ENCODE peak calls at places on chromosome 13, in nine cellular contexts. One of them, this sample, is unnamed.

GRCh38 chr13:66896933-66897332 is 333.2 kb downstream of the PCDH9 start:
- DNase-seq in EL: no peak
- DNase-seq in tibial artery: no peak
- DNase-seq in CD8-positive, alpha-beta memory T cell: no peak
- DNase-seq in DMS153: no peak
- DNase-seq in psoas muscle: no peak
- DNase-seq in stimulated activated CD8-positive, alpha-beta memory T cell treated with anti-CD3 and anti-CD28 coated beads, Interleukin-15, amount 100 ng/mL, for 1 hour: no peak
- DNase-seq in IMR-90: peak; percentile 45
- DNase-seq in substantia nigra: no peak
- DNase-seq in this sample: no peak

GRCh38 chr13:75437582-75438318 is 44.2 kb downstream of the TBC1D4 start:
- DNase-seq in EL: peak; percentile 19
- DNase-seq in tibial artery: no peak
- DNase-seq in CD8-positive, alpha-beta memory T cell: no peak
- DNase-seq in DMS153: no peak
- DNase-seq in psoas muscle: no peak
- DNase-seq in stimulated activated CD8-positive, alpha-beta memory T cell treated with anti-CD3 and anti-CD28 coated beads, Interleukin-15, amount 100 ng/mL, for 1 hour: no peak
- DNase-seq in IMR-90: peak; percentile 35
- DNase-seq in substantia nigra: no peak
- DNase-seq in this sample: no peak

GRCh38 chr13:76048126-76048525 is 412.0 kb downstream of the LMO7 start:
- DNase-seq in EL: no peak
- DNase-seq in tibial artery: no peak
- DNase-seq in CD8-positive, alpha-beta memory T cell: no peak
- DNase-seq in DMS153: no peak
- DNase-seq in psoas muscle: no peak
- DNase-seq in stimulated activated CD8-positive, alpha-beta memory T cell treated with anti-CD3 and anti-CD28 coated beads, Interleukin-15, amount 100 ng/mL, for 1 hour: no peak
- DNase-seq in IMR-90: no peak
- DNase-seq in substantia nigra: no peak
- DNase-seq in this sample: no peak

GRCh38 chr13:48682452-48682851 is 28.7 kb downstream of the CYSLTR2 start:
- DNase-seq in EL: no peak
- DNase-seq in tibial artery: no peak
- DNase-seq in CD8-positive, alpha-beta memory T cell: no peak
- DNase-seq in DMS153: no peak
- DNase-seq in psoas muscle: no peak
- DNase-seq in stimulated activated CD8-positive, alpha-beta memory T cell treated with anti-CD3 and anti-CD28 coated beads, Interleukin-15, amount 100 ng/mL, for 1 hour: no peak
- DNase-seq in IMR-90: no peak
- DNase-seq in substantia nigra: no peak
- DNase-seq in this sample: no peak

GRCh38 chr13:79862515-79862914 is 381.6 kb downstream of the NDFIP2 start:
- DNase-seq in EL: no peak
- DNase-seq in tibial artery: no peak
- DNase-seq in CD8-positive, alpha-beta memory T cell: no peak
- DNase-seq in DMS153: no peak
- DNase-seq in psoas muscle: no peak
- DNase-seq in stimulated activated CD8-positive, alpha-beta memory T cell treated with anti-CD3 and anti-CD28 coated beads, Interleukin-15, amount 100 ng/mL, for 1 hour: no peak
- DNase-seq in IMR-90: no peak
- DNase-seq in substantia nigra: no peak
- DNase-seq in this sample: no peak

GRCh38 chr13:46577656-46578589 is 25.0 kb downstream of the LRCH1 start:
- DNase-seq in EL: peak; percentile 18
- DNase-seq in tibial artery: no peak
- DNase-seq in CD8-positive, alpha-beta memory T cell: no peak
- DNase-seq in DMS153: peak; percentile 11
- DNase-seq in psoas muscle: no peak
- DNase-seq in stimulated activated CD8-positive, alpha-beta memory T cell treated with anti-CD3 and anti-CD28 coated beads, Interleukin-15, amount 100 ng/mL, for 1 hour: no peak
- DNase-seq in IMR-90: peak; percentile 33
- DNase-seq in substantia nigra: no peak
- DNase-seq in this sample: no peak

GRCh38 chr13:85616275-85616674 is 182.9 kb downstream of the SLITRK6 start:
- DNase-seq in EL: no peak
- DNase-seq in tibial artery: no peak
- DNase-seq in CD8-positive, alpha-beta memory T cell: no peak
- DNase-seq in DMS153: no peak
- DNase-seq in psoas muscle: no peak
- DNase-seq in stimulated activated CD8-positive, alpha-beta memory T cell treated with anti-CD3 and anti-CD28 coated beads, Interleukin-15, amount 100 ng/mL, for 1 hour: no peak
- DNase-seq in IMR-90: peak; percentile 57
- DNase-seq in substantia nigra: no peak
- DNase-seq in this sample: no peak

GRCh38 chr13:111251646-111252448 is 68.6 kb upstream of the TEX29 start:
- DNase-seq in EL: peak; percentile 17
- DNase-seq in tibial artery: no peak
- DNase-seq in CD8-positive, alpha-beta memory T cell: no peak
- DNase-seq in DMS153: no peak
- DNase-seq in psoas muscle: no peak
- DNase-seq in stimulated activated CD8-positive, alpha-beta memory T cell treated with anti-CD3 and anti-CD28 coated beads, Interleukin-15, amount 100 ng/mL, for 1 hour: no peak
- DNase-seq in IMR-90: no peak
- DNase-seq in substantia nigra: no peak
- DNase-seq in this sample: no peak

GRCh38 chr13:105703843-105704242 is 831.6 kb downstream of the EFNB2 start:
- DNase-seq in EL: no peak
- DNase-seq in tibial artery: no peak
- DNase-seq in CD8-positive, alpha-beta memory T cell: no peak
- DNase-seq in DMS153: no peak
- DNase-seq in psoas muscle: no peak
- DNase-seq in stimulated activated CD8-positive, alpha-beta memory T cell treated with anti-CD3 and anti-CD28 coated beads, Interleukin-15, amount 100 ng/mL, for 1 hour: no peak
- DNase-seq in IMR-90: no peak
- DNase-seq in substantia nigra: no peak
- DNase-seq in this sample: no peak

GRCh38 chr13:26377038-26377437 is 123.1 kb downstream of the CDK8 start:
- DNase-seq in EL: peak; percentile 36
- DNase-seq in tibial artery: no peak
- DNase-seq in CD8-positive, alpha-beta memory T cell: no peak
- DNase-seq in DMS153: no peak
- DNase-seq in psoas muscle: peak; percentile 17
- DNase-seq in stimulated activated CD8-positive, alpha-beta memory T cell treated with anti-CD3 and anti-CD28 coated beads, Interleukin-15, amount 100 ng/mL, for 1 hour: no peak
- DNase-seq in IMR-90: peak; percentile 3
- DNase-seq in substantia nigra: no peak
- DNase-seq in this sample: peak; percentile 22

GRCh38 chr13:59730026-59730425 is 433.7 kb downstream of the DIAPH3 start:
- DNase-seq in EL: no peak
- DNase-seq in tibial artery: no peak
- DNase-seq in CD8-positive, alpha-beta memory T cell: no peak
- DNase-seq in DMS153: no peak
- DNase-seq in psoas muscle: no peak
- DNase-seq in stimulated activated CD8-positive, alpha-beta memory T cell treated with anti-CD3 and anti-CD28 coated beads, Interleukin-15, amount 100 ng/mL, for 1 hour: no peak
- DNase-seq in IMR-90: no peak
- DNase-seq in substantia nigra: no peak
- DNase-seq in this sample: no peak

GRCh38 chr13:39963612-39964011 is 308.1 kb downstream of the COG6 start:
- DNase-seq in EL: no peak
- DNase-seq in tibial artery: no peak
- DNase-seq in CD8-positive, alpha-beta memory T cell: no peak
- DNase-seq in DMS153: no peak
- DNase-seq in psoas muscle: no peak
- DNase-seq in stimulated activated CD8-positive, alpha-beta memory T cell treated with anti-CD3 and anti-CD28 coated beads, Interleukin-15, amount 100 ng/mL, for 1 hour: no peak
- DNase-seq in IMR-90: no peak
- DNase-seq in substantia nigra: no peak
- DNase-seq in this sample: no peak

GRCh38 chr13:112958127-112958989 is 10.7 kb upstream of the MCF2L start:
- DNase-seq in EL: no peak
- DNase-seq in tibial artery: no peak
- DNase-seq in CD8-positive, alpha-beta memory T cell: no peak
- DNase-seq in DMS153: no peak
- DNase-seq in psoas muscle: no peak
- DNase-seq in stimulated activated CD8-positive, alpha-beta memory T cell treated with anti-CD3 and anti-CD28 coated beads, Interleukin-15, amount 100 ng/mL, for 1 hour: no peak
- DNase-seq in IMR-90: no peak
- DNase-seq in substantia nigra: no peak
- DNase-seq in this sample: no peak

GRCh38 chr13:40618581-40619478 is 47.6 kb downstream of the FOXO1 start:
- DNase-seq in EL: no peak
- DNase-seq in tibial artery: no peak
- DNase-seq in CD8-positive, alpha-beta memory T cell: no peak
- DNase-seq in DMS153: no peak
- DNase-seq in psoas muscle: no peak
- DNase-seq in stimulated activated CD8-positive, alpha-beta memory T cell treated with anti-CD3 and anti-CD28 coated beads, Interleukin-15, amount 100 ng/mL, for 1 hour: no peak
- DNase-seq in IMR-90: no peak
- DNase-seq in substantia nigra: no peak
- DNase-seq in this sample: no peak

GRCh38 chr13:87124785-87125074 is 546.4 kb upstream of the SLITRK5 start:
- DNase-seq in EL: no peak
- DNase-seq in tibial artery: no peak
- DNase-seq in CD8-positive, alpha-beta memory T cell: no peak
- DNase-seq in DMS153: no peak
- DNase-seq in psoas muscle: no peak
- DNase-seq in stimulated activated CD8-positive, alpha-beta memory T cell treated with anti-CD3 and anti-CD28 coated beads, Interleukin-15, amount 100 ng/mL, for 1 hour: no peak
- DNase-seq in IMR-90: no peak
- DNase-seq in substantia nigra: no peak
- DNase-seq in this sample: no peak

GRCh38 chr13:111976474-111977183 is 90.3 kb upstream of the SOX1 start:
- DNase-seq in EL: no peak
- DNase-seq in tibial artery: no peak
- DNase-seq in CD8-positive, alpha-beta memory T cell: no peak
- DNase-seq in DMS153: no peak
- DNase-seq in psoas muscle: no peak
- DNase-seq in stimulated activated CD8-positive, alpha-beta memory T cell treated with anti-CD3 and anti-CD28 coated beads, Interleukin-15, amount 100 ng/mL, for 1 hour: no peak
- DNase-seq in IMR-90: no peak
- DNase-seq in substantia nigra: no peak
- DNase-seq in this sample: no peak

GRCh38 chr13:44116562-44117315 is 237.0 kb downstream of the LACC1 start:
- DNase-seq in EL: peak; percentile 7
- DNase-seq in tibial artery: no peak
- DNase-seq in CD8-positive, alpha-beta memory T cell: no peak
- DNase-seq in DMS153: no peak
- DNase-seq in psoas muscle: no peak
- DNase-seq in stimulated activated CD8-positive, alpha-beta memory T cell treated with anti-CD3 and anti-CD28 coated beads, Interleukin-15, amount 100 ng/mL, for 1 hour: no peak
- DNase-seq in IMR-90: peak; percentile 18
- DNase-seq in substantia nigra: no peak
- DNase-seq in this sample: no peak

GRCh38 chr13:51148223-51148951 is 37.3 kb upstream of the C13orf42 start:
- DNase-seq in EL: no peak
- DNase-seq in tibial artery: no peak
- DNase-seq in CD8-positive, alpha-beta memory T cell: no peak
- DNase-seq in DMS153: no peak
- DNase-seq in psoas muscle: no peak
- DNase-seq in stimulated activated CD8-positive, alpha-beta memory T cell treated with anti-CD3 and anti-CD28 coated beads, Interleukin-15, amount 100 ng/mL, for 1 hour: no peak
- DNase-seq in IMR-90: no peak
- DNase-seq in substantia nigra: no peak
- DNase-seq in this sample: no peak

GRCh38 chr13:101545521-101545920 is 93.0 kb downstream of the ITGBL1 start:
- DNase-seq in EL: peak; percentile 62
- DNase-seq in tibial artery: no peak
- DNase-seq in CD8-positive, alpha-beta memory T cell: no peak
- DNase-seq in DMS153: no peak
- DNase-seq in psoas muscle: no peak
- DNase-seq in stimulated activated CD8-positive, alpha-beta memory T cell treated with anti-CD3 and anti-CD28 coated beads, Interleukin-15, amount 100 ng/mL, for 1 hour: no peak
- DNase-seq in IMR-90: peak; percentile 61
- DNase-seq in substantia nigra: no peak
- DNase-seq in this sample: no peak

GRCh38 chr13:67549331-67549730 is 319.2 kb upstream of the PCDH9 start:
- DNase-seq in EL: no peak
- DNase-seq in tibial artery: no peak
- DNase-seq in CD8-positive, alpha-beta memory T cell: no peak
- DNase-seq in DMS153: no peak
- DNase-seq in psoas muscle: no peak
- DNase-seq in stimulated activated CD8-positive, alpha-beta memory T cell treated with anti-CD3 and anti-CD28 coated beads, Interleukin-15, amount 100 ng/mL, for 1 hour: no peak
- DNase-seq in IMR-90: peak; percentile 91
- DNase-seq in substantia nigra: no peak
- DNase-seq in this sample: no peak

GRCh38 chr13:50403311-50403710 is 388.1 kb downstream of the KCNRG start:
- DNase-seq in EL: no peak
- DNase-seq in tibial artery: no peak
- DNase-seq in CD8-positive, alpha-beta memory T cell: no peak
- DNase-seq in DMS153: peak; percentile 88
- DNase-seq in psoas muscle: no peak
- DNase-seq in stimulated activated CD8-positive, alpha-beta memory T cell treated with anti-CD3 and anti-CD28 coated beads, Interleukin-15, amount 100 ng/mL, for 1 hour: no peak
- DNase-seq in IMR-90: peak; percentile 53
- DNase-seq in substantia nigra: no peak
- DNase-seq in this sample: no peak

GRCh38 chr13:76812206-76812882 is 73.9 kb downstream of the KCTD12 start:
- DNase-seq in EL: no peak
- DNase-seq in tibial artery: peak; percentile 65
- DNase-seq in CD8-positive, alpha-beta memory T cell: no peak
- DNase-seq in DMS153: no peak
- DNase-seq in psoas muscle: peak; percentile 52
- DNase-seq in stimulated activated CD8-positive, alpha-beta memory T cell treated with anti-CD3 and anti-CD28 coated beads, Interleukin-15, amount 100 ng/mL, for 1 hour: no peak
- DNase-seq in IMR-90: no peak
- DNase-seq in substantia nigra: no peak
- DNase-seq in this sample: no peak

GRCh38 chr13:108961542-108962125 is 332.2 kb downstream of the MYO16 start:
- DNase-seq in EL: peak; percentile 46
- DNase-seq in tibial artery: no peak
- DNase-seq in CD8-positive, alpha-beta memory T cell: no peak
- DNase-seq in DMS153: peak; percentile 13
- DNase-seq in psoas muscle: no peak
- DNase-seq in stimulated activated CD8-positive, alpha-beta memory T cell treated with anti-CD3 and anti-CD28 coated beads, Interleukin-15, amount 100 ng/mL, for 1 hour: no peak
- DNase-seq in IMR-90: peak; percentile 62
- DNase-seq in substantia nigra: no peak
- DNase-seq in this sample: no peak

GRCh38 chr13:111271186-111271698 is 49.2 kb upstream of the TEX29 start:
- DNase-seq in EL: no peak
- DNase-seq in tibial artery: no peak
- DNase-seq in CD8-positive, alpha-beta memory T cell: no peak
- DNase-seq in DMS153: no peak
- DNase-seq in psoas muscle: no peak
- DNase-seq in stimulated activated CD8-positive, alpha-beta memory T cell treated with anti-CD3 and anti-CD28 coated beads, Interleukin-15, amount 100 ng/mL, for 1 hour: no peak
- DNase-seq in IMR-90: no peak
- DNase-seq in substantia nigra: no peak
- DNase-seq in this sample: no peak

GRCh38 chr13:45623516-45624090 is 8.1 kb upstream of the ERICH6B start:
- DNase-seq in EL: peak; percentile 26
- DNase-seq in tibial artery: no peak
- DNase-seq in CD8-positive, alpha-beta memory T cell: no peak
- DNase-seq in DMS153: no peak
- DNase-seq in psoas muscle: no peak
- DNase-seq in stimulated activated CD8-positive, alpha-beta memory T cell treated with anti-CD3 and anti-CD28 coated beads, Interleukin-15, amount 100 ng/mL, for 1 hour: no peak
- DNase-seq in IMR-90: peak; percentile 16
- DNase-seq in substantia nigra: no peak
- DNase-seq in this sample: no peak

GRCh38 chr13:97125051-97125809 is 96.9 kb upstream of the MBNL2 start:
- DNase-seq in EL: peak; percentile 60
- DNase-seq in tibial artery: peak; percentile 67
- DNase-seq in CD8-positive, alpha-beta memory T cell: no peak
- DNase-seq in DMS153: peak; percentile 25
- DNase-seq in psoas muscle: peak; percentile 43
- DNase-seq in stimulated activated CD8-positive, alpha-beta memory T cell treated with anti-CD3 and anti-CD28 coated beads, Interleukin-15, amount 100 ng/mL, for 1 hour: no peak
- DNase-seq in IMR-90: peak; percentile 74
- DNase-seq in substantia nigra: no peak
- DNase-seq in this sample: no peak

GRCh38 chr13:79469608-79470007 is 11.3 kb upstream of the NDFIP2 start:
- DNase-seq in EL: no peak
- DNase-seq in tibial artery: no peak
- DNase-seq in CD8-positive, alpha-beta memory T cell: no peak
- DNase-seq in DMS153: no peak
- DNase-seq in psoas muscle: no peak
- DNase-seq in stimulated activated CD8-positive, alpha-beta memory T cell treated with anti-CD3 and anti-CD28 coated beads, Interleukin-15, amount 100 ng/mL, for 1 hour: no peak
- DNase-seq in IMR-90: no peak
- DNase-seq in substantia nigra: no peak
- DNase-seq in this sample: no peak